ENCODE peak calls at places on chromosome 1, in four cellular contexts. One of them, this sample, is unnamed.

GRCh38 chr1:245001252-245001651 is 136.9 kb upstream of the HNRNPU start:
- DNase-seq in ovary: no peak
- DNase-seq in heart right ventricle: no peak
- DNase-seq in body of pancreas: no peak
- DNase-seq in this sample: no peak

GRCh38 chr1:25780318-25781129 is 19.5 kb upstream of the SELENON start:
- DNase-seq in ovary: peak; percentile 58
- DNase-seq in heart right ventricle: no peak
- DNase-seq in body of pancreas: no peak
- DNase-seq in this sample: no peak

GRCh38 chr1:224644553-224645154 is 28.5 kb downstream of the CNIH3 start:
- DNase-seq in ovary: peak; percentile 36
- DNase-seq in heart right ventricle: no peak
- DNase-seq in body of pancreas: peak; percentile 46
- DNase-seq in this sample: peak; percentile 52

GRCh38 chr1:164651378-164651951 is 92.5 kb downstream of the PBX1 start:
- DNase-seq in ovary: peak; percentile 42
- DNase-seq in heart right ventricle: no peak
- DNase-seq in body of pancreas: no peak
- DNase-seq in this sample: no peak

GRCh38 chr1:10980094-10980577 is 32.3 kb upstream of the TARDBP start:
- DNase-seq in ovary: peak; percentile 27
- DNase-seq in heart right ventricle: peak; percentile 79
- DNase-seq in body of pancreas: peak; percentile 90
- DNase-seq in this sample: no peak

GRCh38 chr1:168638884-168639283 is 62.5 kb downstream of the XCL1 start:
- DNase-seq in ovary: no peak
- DNase-seq in heart right ventricle: no peak
- DNase-seq in body of pancreas: no peak
- DNase-seq in this sample: no peak

GRCh38 chr1:32939655-32940371 is 24.8 kb downstream of the RNF19B start:
- DNase-seq in ovary: peak; percentile 30
- DNase-seq in heart right ventricle: no peak
- DNase-seq in body of pancreas: no peak
- DNase-seq in this sample: no peak

GRCh38 chr1:64082459-64082858 is 121.0 kb upstream of the UBE2U start:
- DNase-seq in ovary: no peak
- DNase-seq in heart right ventricle: no peak
- DNase-seq in body of pancreas: no peak
- DNase-seq in this sample: peak; percentile 68

GRCh38 chr1:150507912-150508864 is at the start of gene ECM1:
- DNase-seq in ovary: no peak
- DNase-seq in heart right ventricle: peak; percentile 33
- DNase-seq in body of pancreas: no peak
- DNase-seq in this sample: peak; percentile 76

GRCh38 chr1:101748077-101748476 is 248.6 kb downstream of the OLFM3 start:
- DNase-seq in ovary: no peak
- DNase-seq in heart right ventricle: no peak
- DNase-seq in body of pancreas: no peak
- DNase-seq in this sample: no peak

GRCh38 chr1:245611251-245611650 is 456.5 kb downstream of the KIF26B start:
- DNase-seq in ovary: no peak
- DNase-seq in heart right ventricle: no peak
- DNase-seq in body of pancreas: no peak
- DNase-seq in this sample: no peak

GRCh38 chr1:151340870-151341754 is 5.9 kb downstream of the RFX5 start:
- DNase-seq in ovary: no peak
- DNase-seq in heart right ventricle: no peak
- DNase-seq in body of pancreas: peak; percentile 44
- DNase-seq in this sample: peak; percentile 77

GRCh38 chr1:184838374-184838995 is 83.8 kb upstream of the EDEM3 start:
- DNase-seq in ovary: no peak
- DNase-seq in heart right ventricle: no peak
- DNase-seq in body of pancreas: peak; percentile 46
- DNase-seq in this sample: no peak

GRCh38 chr1:155085504-155086181 is 7.0 kb downstream of the EFNA3 start:
- DNase-seq in ovary: peak; percentile 73
- DNase-seq in heart right ventricle: peak; percentile 49
- DNase-seq in body of pancreas: peak; percentile 72
- DNase-seq in this sample: no peak

GRCh38 chr1:211942583-211942982 is 92.8 kb downstream of the INTS7 start:
- DNase-seq in ovary: no peak
- DNase-seq in heart right ventricle: no peak
- DNase-seq in body of pancreas: no peak
- DNase-seq in this sample: no peak

GRCh38 chr1:81374481-81374880 is 426.3 kb upstream of the ADGRL2 start:
- DNase-seq in ovary: no peak
- DNase-seq in heart right ventricle: no peak
- DNase-seq in body of pancreas: no peak
- DNase-seq in this sample: no peak

GRCh38 chr1:155293086-155293749 is 8.0 kb downstream of the PKLR start:
- DNase-seq in ovary: no peak
- DNase-seq in heart right ventricle: no peak
- DNase-seq in body of pancreas: no peak
- DNase-seq in this sample: no peak

GRCh38 chr1:207867136-207868081 is 43.5 kb downstream of the CD34 start:
- DNase-seq in ovary: peak; percentile 44
- DNase-seq in heart right ventricle: peak; percentile 42
- DNase-seq in body of pancreas: peak; percentile 45
- DNase-seq in this sample: no peak

DNA sequence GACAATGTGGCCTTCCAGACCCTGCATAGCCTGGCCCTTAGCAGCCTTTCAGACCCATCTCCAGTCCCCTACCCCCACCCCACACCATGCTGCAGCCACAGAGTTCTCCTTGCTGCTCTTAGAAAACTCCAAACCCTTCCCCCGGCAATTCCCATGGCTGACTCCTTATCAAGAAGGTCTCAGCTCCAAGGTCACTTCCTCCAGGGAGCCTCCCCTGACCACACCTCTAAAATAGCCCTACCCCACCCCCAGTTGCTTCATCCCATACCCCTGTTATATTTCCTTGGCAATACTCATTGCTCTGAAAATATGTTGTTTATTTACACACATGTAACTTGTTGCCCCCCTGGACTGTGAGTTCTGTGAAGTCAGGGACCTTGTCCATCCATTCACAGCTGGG is 4.3 kb upstream of the ADGRB2 start:
- DNase-seq in ovary: no peak
- DNase-seq in heart right ventricle: no peak
- DNase-seq in body of pancreas: no peak
- DNase-seq in this sample: no peak
- H3K4me1 ChIP-seq in ovary: peaks cover 12% of the 10 kb centered on the region
- H3K4me1 ChIP-seq in heart right ventricle: peaks cover 27% of the 10 kb centered on the region
- H3K4me1 ChIP-seq in body of pancreas: peaks cover 25% of the 10 kb centered on the region
- H3K4me1 ChIP-seq in this sample: peaks cover 9% of the 10 kb centered on the region

GRCh38 chr1:93042134-93042821 is 36.8 kb upstream of the MTF2 start:
- DNase-seq in ovary: no peak
- DNase-seq in heart right ventricle: no peak
- DNase-seq in body of pancreas: no peak
- DNase-seq in this sample: no peak

GRCh38 chr1:93047585-93047984 is 31.5 kb upstream of the MTF2 start:
- DNase-seq in ovary: no peak
- DNase-seq in heart right ventricle: no peak
- DNase-seq in body of pancreas: no peak
- DNase-seq in this sample: no peak

GRCh38 chr1:93042822-93043557 is 36.1 kb upstream of the MTF2 start:
- DNase-seq in ovary: no peak
- DNase-seq in heart right ventricle: no peak
- DNase-seq in body of pancreas: no peak
- DNase-seq in this sample: no peak
- H3K4me3 ChIP-seq in ovary: no peak overlapping the region
- H3K4me3 ChIP-seq in heart right ventricle: no peak overlapping the region
- H3K4me3 ChIP-seq in body of pancreas: no peak overlapping the region
- H3K4me3 ChIP-seq in this sample: no peak overlapping the region

DNA sequence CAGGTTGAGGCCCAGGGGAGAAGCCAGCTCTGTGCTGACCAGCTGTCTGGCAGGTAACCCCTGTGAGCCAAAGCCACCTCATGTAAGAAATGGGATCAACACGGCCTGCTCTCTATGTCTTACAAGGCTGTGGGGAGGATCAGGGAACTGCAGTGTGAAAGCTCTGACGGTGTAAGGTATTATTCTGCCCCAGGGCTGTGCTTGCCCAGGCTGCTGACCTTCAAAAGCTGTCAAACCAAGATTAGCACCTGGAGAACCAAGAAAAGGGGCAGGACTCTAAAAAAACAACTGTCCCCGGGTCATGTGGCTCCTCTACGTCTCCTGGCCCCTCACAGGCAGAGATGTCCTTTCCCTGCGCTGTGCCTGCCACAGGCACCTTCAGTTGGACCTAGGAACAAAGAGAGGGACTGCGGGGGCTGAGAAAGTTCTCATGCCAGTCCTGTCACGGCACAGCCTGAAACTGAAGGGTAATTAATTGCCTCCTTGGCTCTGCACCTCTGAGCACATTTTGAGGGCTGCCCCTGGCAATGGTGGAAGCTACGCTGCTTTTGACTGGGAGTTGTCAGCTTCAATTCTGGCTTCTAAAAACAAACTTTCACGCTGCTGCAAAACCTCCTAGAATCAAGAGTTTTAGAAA is 77.6 kb downstream of the PGBD5 start:
- DNase-seq in ovary: no peak
- DNase-seq in heart right ventricle: no peak
- DNase-seq in body of pancreas: peak; percentile 34
- DNase-seq in this sample: no peak
- H3K27ac ChIP-seq in ovary: no peak overlapping the region
- H3K27ac ChIP-seq in heart right ventricle: no peak overlapping the region
- H3K27ac ChIP-seq in body of pancreas: peak overlapping the region; percentile 60
- H3K27ac ChIP-seq in this sample: no peak overlapping the region

GRCh38 chr1:206784471-206784903 is 12.2 kb upstream of the IL10 start:
- DNase-seq in ovary: no peak
- DNase-seq in heart right ventricle: no peak
- DNase-seq in body of pancreas: no peak
- DNase-seq in this sample: no peak
- H3K4me1 ChIP-seq in ovary: no peaks in the 10 kb centered on the region
- H3K4me1 ChIP-seq in heart right ventricle: peaks cover 23% of the 10 kb centered on the region
- H3K4me1 ChIP-seq in body of pancreas: no peaks in the 10 kb centered on the region
- H3K4me1 ChIP-seq in this sample: no peaks in the 10 kb centered on the region

GRCh38 chr1:203278087-203278884 is 27.0 kb upstream of the BTG2 start:
- DNase-seq in ovary: peak; percentile 98
- DNase-seq in heart right ventricle: peak; percentile 96
- DNase-seq in body of pancreas: peak; percentile 73
- DNase-seq in this sample: peak; percentile 56
- H3K4me3 ChIP-seq in ovary: no peak overlapping the region
- H3K4me3 ChIP-seq in heart right ventricle: peak overlapping the region; percentile 12
- H3K4me3 ChIP-seq in body of pancreas: no peak overlapping the region
- H3K4me3 ChIP-seq in this sample: peak overlapping the region; percentile 3

DNA sequence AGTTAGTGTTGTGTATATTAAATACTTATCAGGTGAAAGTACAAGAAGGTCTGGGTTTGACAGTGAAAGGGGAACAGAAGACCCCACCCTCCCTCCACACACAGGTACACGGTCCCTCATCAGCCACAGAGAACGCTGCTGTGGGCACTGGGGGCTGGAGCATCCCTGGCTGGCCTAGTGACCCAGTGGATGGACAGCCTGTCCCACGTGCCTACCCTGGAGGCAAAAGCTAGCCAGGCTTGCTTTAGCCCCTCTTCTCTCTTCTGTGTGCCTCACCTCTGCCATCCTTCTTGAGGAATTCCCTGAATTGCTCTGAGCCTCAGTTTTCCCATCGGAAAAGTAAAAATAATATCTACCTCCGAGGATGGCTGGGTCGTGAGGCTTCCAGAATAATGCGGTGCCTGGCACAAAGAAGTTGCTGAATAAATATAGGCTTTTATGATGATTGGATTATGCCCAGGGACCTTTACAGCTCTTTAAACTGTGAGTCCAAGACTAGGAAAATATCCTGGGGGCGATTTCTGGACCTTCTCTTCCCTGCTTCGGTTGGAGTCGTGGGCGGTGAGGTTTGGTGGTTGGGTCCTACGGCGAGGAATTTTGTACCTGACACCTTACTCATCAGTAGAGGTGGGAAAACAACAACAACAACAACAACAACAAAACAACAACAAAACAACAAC is 918 bp downstream of the IFNLR1 start:
- DNase-seq in ovary: no peak
- DNase-seq in heart right ventricle: no peak
- DNase-seq in body of pancreas: no peak
- DNase-seq in this sample: no peak
- H3K27ac ChIP-seq in ovary: no peak overlapping the region
- H3K27ac ChIP-seq in heart right ventricle: no peak overlapping the region
- H3K27ac ChIP-seq in body of pancreas: peak overlapping the region; percentile 88
- H3K27ac ChIP-seq in this sample: no peak overlapping the region

GRCh38 chr1:37481289-37482003 is 7.1 kb downstream of the ZC3H12A start:
- DNase-seq in ovary: no peak
- DNase-seq in heart right ventricle: no peak
- DNase-seq in body of pancreas: no peak
- DNase-seq in this sample: no peak
- H3K4me1 ChIP-seq in ovary: peaks cover 23% of the 10 kb centered on the region
- H3K4me1 ChIP-seq in heart right ventricle: peaks cover 67% of the 10 kb centered on the region
- H3K4me1 ChIP-seq in body of pancreas: peaks cover 93% of the 10 kb centered on the region
- H3K4me1 ChIP-seq in this sample: peaks cover 39% of the 10 kb centered on the region

GRCh38 chr1:178036090-178036489 is 57.8 kb upstream of the RASAL2 start:
- DNase-seq in ovary: no peak
- DNase-seq in heart right ventricle: no peak
- DNase-seq in body of pancreas: no peak
- DNase-seq in this sample: no peak

GRCh38 chr1:178038372-178038771 is 55.5 kb upstream of the RASAL2 start:
- DNase-seq in ovary: no peak
- DNase-seq in heart right ventricle: no peak
- DNase-seq in body of pancreas: no peak
- DNase-seq in this sample: no peak

GRCh38 chr1:178039826-178040380 is 54.0 kb upstream of the RASAL2 start:
- DNase-seq in ovary: no peak
- DNase-seq in heart right ventricle: no peak
- DNase-seq in body of pancreas: no peak
- DNase-seq in this sample: no peak

GRCh38 chr1:178034676-178035075 is 59.2 kb upstream of the RASAL2 start:
- DNase-seq in ovary: no peak
- DNase-seq in heart right ventricle: no peak
- DNase-seq in body of pancreas: no peak
- DNase-seq in this sample: no peak

DNA sequence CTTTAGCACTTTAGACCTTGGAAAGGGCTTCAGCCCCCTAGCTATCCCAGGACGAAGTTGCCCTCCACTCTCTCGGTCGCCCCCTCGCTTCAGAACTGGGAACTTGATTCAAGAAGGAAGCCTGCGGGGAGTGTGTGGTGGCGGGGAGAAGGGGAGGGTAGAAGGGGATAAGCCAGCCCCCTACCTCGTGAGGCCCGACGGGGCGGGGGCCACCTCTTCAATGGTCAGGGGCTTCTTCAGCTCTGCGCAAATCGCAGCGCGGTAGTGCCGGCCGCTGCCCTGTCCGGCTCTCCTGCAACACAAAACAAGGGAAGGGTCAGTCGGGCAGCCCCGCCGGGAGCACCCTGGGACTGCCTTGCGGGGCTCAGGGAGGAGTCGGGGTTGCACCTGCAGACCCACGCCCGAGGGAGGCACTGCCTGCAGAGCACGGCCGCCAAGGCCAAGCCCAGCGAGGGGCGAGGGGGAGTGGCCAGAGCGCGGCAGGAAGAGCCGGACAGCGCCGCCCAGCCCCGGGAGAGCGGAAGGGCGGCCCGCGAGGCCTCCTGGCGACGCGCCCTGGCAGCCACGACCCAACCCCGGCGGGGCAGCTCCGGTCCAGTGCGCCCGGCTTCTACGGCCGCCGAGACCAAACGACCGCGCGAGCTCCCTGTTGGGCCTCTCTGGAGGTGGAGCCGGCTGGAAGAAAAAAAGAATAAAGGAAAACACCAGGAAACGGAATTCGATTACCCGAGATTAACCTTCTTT is 56.2 kb upstream of the RASAL2 start:
- DNase-seq in ovary: peak; percentile 91
- DNase-seq in heart right ventricle: peak; percentile 95
- DNase-seq in body of pancreas: peak; percentile 87
- DNase-seq in this sample: peak; percentile 56
- H3K4me3 ChIP-seq in ovary: peak overlapping the region; percentile 80
- H3K4me3 ChIP-seq in heart right ventricle: peak overlapping the region; percentile 77
- H3K4me3 ChIP-seq in body of pancreas: peak overlapping the region; percentile 65
- H3K4me3 ChIP-seq in this sample: peak overlapping the region; percentile 20

This sample was measured in SJSA1.